ENCODE peak calls at places on chromosomes 3 and 15, in five cellular contexts. One of them, this sample, is unnamed.

GRCh38 chr15:91099616-91100560 is at the start of gene SV2B:
- DNase-seq in MCF 10A: peak
- DNase-seq in activated naive CD8-positive, alpha-beta T cell treated with anti-CD3 and anti-CD28 coated beads, Interleukin-2, amount 10 ng/mL, durations not matched to agents 7 days and 5 days: peak
- DNase-seq in GM13977: peak
- DNase-seq in DMS153: no peak
- DNase-seq in this sample: peak

GRCh38 chr3:99901200-99901926 is 83.7 kb downstream of the CMSS1 start:
- DNase-seq in MCF 10A: peak
- DNase-seq in activated naive CD8-positive, alpha-beta T cell treated with anti-CD3 and anti-CD28 coated beads, Interleukin-2, amount 10 ng/mL, durations not matched to agents 7 days and 5 days: no peak
- DNase-seq in GM13977: no peak
- DNase-seq in DMS153: no peak
- DNase-seq in this sample: peak

GRCh38 chr3:64460877-64461276 is 226.9 kb downstream of the ADAMTS9 start:
- DNase-seq in MCF 10A: no peak
- DNase-seq in activated naive CD8-positive, alpha-beta T cell treated with anti-CD3 and anti-CD28 coated beads, Interleukin-2, amount 10 ng/mL, durations not matched to agents 7 days and 5 days: no peak
- DNase-seq in GM13977: no peak
- DNase-seq in DMS153: no peak
- DNase-seq in this sample: no peak

GRCh38 chr3:184085389-184085852 is 11.4 kb upstream of the HTR3E start:
- DNase-seq in MCF 10A: peak
- DNase-seq in activated naive CD8-positive, alpha-beta T cell treated with anti-CD3 and anti-CD28 coated beads, Interleukin-2, amount 10 ng/mL, durations not matched to agents 7 days and 5 days: no peak
- DNase-seq in GM13977: no peak
- DNase-seq in DMS153: peak
- DNase-seq in this sample: no peak

GRCh38 chr3:185900228-185900627 is 37.6 kb downstream of the TRA2B start:
- DNase-seq in MCF 10A: peak
- DNase-seq in activated naive CD8-positive, alpha-beta T cell treated with anti-CD3 and anti-CD28 coated beads, Interleukin-2, amount 10 ng/mL, durations not matched to agents 7 days and 5 days: no peak
- DNase-seq in GM13977: no peak
- DNase-seq in DMS153: no peak
- DNase-seq in this sample: no peak

GRCh38 chr3:102083971-102084370 is 234.7 kb downstream of the NFKBIZ start:
- DNase-seq in MCF 10A: no peak
- DNase-seq in activated naive CD8-positive, alpha-beta T cell treated with anti-CD3 and anti-CD28 coated beads, Interleukin-2, amount 10 ng/mL, durations not matched to agents 7 days and 5 days: no peak
- DNase-seq in GM13977: no peak
- DNase-seq in DMS153: no peak
- DNase-seq in this sample: no peak

GRCh38 chr3:141998674-141999290 is 122.3 kb downstream of the ATP1B3 start:
- DNase-seq in MCF 10A: peak
- DNase-seq in activated naive CD8-positive, alpha-beta T cell treated with anti-CD3 and anti-CD28 coated beads, Interleukin-2, amount 10 ng/mL, durations not matched to agents 7 days and 5 days: no peak
- DNase-seq in GM13977: no peak
- DNase-seq in DMS153: no peak
- DNase-seq in this sample: peak

GRCh38 chr15:69293741-69294615 is 4.7 kb upstream of the PAQR5 start:
- DNase-seq in MCF 10A: no peak
- DNase-seq in activated naive CD8-positive, alpha-beta T cell treated with anti-CD3 and anti-CD28 coated beads, Interleukin-2, amount 10 ng/mL, durations not matched to agents 7 days and 5 days: no peak
- DNase-seq in GM13977: no peak
- DNase-seq in DMS153: no peak
- DNase-seq in this sample: no peak

GRCh38 chr15:76938752-76939151 is 7.2 kb downstream of the RCN2 start:
- DNase-seq in MCF 10A: no peak
- DNase-seq in activated naive CD8-positive, alpha-beta T cell treated with anti-CD3 and anti-CD28 coated beads, Interleukin-2, amount 10 ng/mL, durations not matched to agents 7 days and 5 days: no peak
- DNase-seq in GM13977: no peak
- DNase-seq in DMS153: no peak
- DNase-seq in this sample: no peak

GRCh38 chr3:194537732-194538247 is 51.0 kb upstream of the ATP13A3 start:
- DNase-seq in MCF 10A: peak
- DNase-seq in activated naive CD8-positive, alpha-beta T cell treated with anti-CD3 and anti-CD28 coated beads, Interleukin-2, amount 10 ng/mL, durations not matched to agents 7 days and 5 days: no peak
- DNase-seq in GM13977: no peak
- DNase-seq in DMS153: peak
- DNase-seq in this sample: no peak